ENCODE peak calls at places on chromosomes 7 and 10, in seven cellular contexts. J is uterus, Y is astrocyte, L is cardiac muscle cell, W is prostate gland, U is adrenal gland, A is A549. H is an unnamed sample.

GRCh38 chr7:82789883-82790609 is 346.5 kb upstream of the CACNA2D1 start:
- DNase-seq in J (no peak), L (peak), Y (peak), U (no peak), A (no peak), W (no peak), H (no peak)

GRCh38 chr7:27277628-27278027 is 35.0 kb downstream of the EVX1 start:
- DNase-seq in J (peak), A (peak), Y (no peak), W (no peak), L (peak), U (peak), H (no peak)

GRCh38 chr7:107162466-107162865 is 6.3 kb upstream of the HBP1 start:
- DNase-seq in Y (no peak), U (no peak), A (no peak), J (no peak), L (no peak), W (no peak), H (no peak)

GRCh38 chr10:100997364-100998182 is 2.0 kb upstream of the LZTS2 start:
- DNase-seq in A (peak), Y (peak), U (peak), L (peak), J (peak), W (peak), H (peak)

GRCh38 chr10:125344573-125345121 is 184.3 kb upstream of the CTBP2 start:
- DNase-seq in A (no peak), Y (no peak), U (no peak), L (no peak), W (no peak), J (no peak), H (no peak)

GRCh38 chr10:23088609-23089008 is 6.8 kb upstream of the MSRB2 start:
- DNase-seq in Y (no peak), A (no peak), U (no peak), J (no peak), W (no peak), L (no peak), H (no peak)

GRCh38 chr10:99328579-99329237 is 448 bp upstream of the CNNM1 start:
- DNase-seq in A (peak), J (peak), U (peak), L (no peak), Y (no peak), W (no peak), H (no peak)

GRCh38 chr7:116801092-116801710 is 61.2 kb upstream of the CAPZA2 start:
- DNase-seq in Y (peak), L (peak), A (peak), W (no peak), U (no peak), J (no peak), H (no peak)

GRCh38 chr10:97714401-97715258 is 1.1 kb downstream of the MARVELD1 start:
- DNase-seq in U (peak), Y (peak), A (peak), J (peak), W (peak), L (peak), H (peak)

GRCh38 chr7:12067156-12067831 is 143.8 kb upstream of the TMEM106B start:
- DNase-seq in L (peak), J (peak), A (peak), U (peak), Y (peak), W (peak), H (peak)

GRCh38 chr10:60312818-60313588 is 76.7 kb downstream of the ANK3 start:
- DNase-seq in L (no peak), U (no peak), J (no peak), A (no peak), Y (peak), W (no peak), H (no peak)

GRCh38 chr10:1526427-1527055 is 210.8 kb downstream of the ADARB2 start:
- DNase-seq in L (no peak), Y (no peak), J (no peak), U (no peak), A (no peak), W (no peak), H (no peak)

GRCh38 chr10:89773081-89773480 is 71.7 kb downstream of the KIF20B start:
- DNase-seq in A (no peak), Y (no peak), J (no peak), L (no peak), W (no peak), U (no peak), H (no peak)

GRCh38 chr7:115099906-115100305 is 178.0 kb downstream of the MDFIC start:
- DNase-seq in J (no peak), W (no peak), Y (peak), L (peak), A (peak), U (no peak), H (no peak)

GRCh38 chr10:126734015-126734414 is 63.5 kb upstream of the C10orf90 start:
- DNase-seq in A (no peak), Y (peak), W (no peak), U (no peak), L (peak), J (no peak), H (no peak)

GRCh38 chr7:42702647-42703046 is 209.2 kb downstream of the C7orf25 start:
- DNase-seq in Y (no peak), L (no peak), A (no peak), J (no peak), U (no peak), W (no peak), H (no peak)

GRCh38 chr7:74022507-74022906 is 5.5 kb upstream of the ELN start:
- DNase-seq in A (no peak), L (no peak), W (no peak), U (no peak), J (no peak), Y (no peak), H (no peak)

GRCh38 chr10:122298206-122298597 is 27.1 kb downstream of the BTBD16 start:
- DNase-seq in U (no peak), A (no peak), Y (no peak), J (no peak), L (no peak), W (no peak), H (no peak)

GRCh38 chr7:17109017-17109416 is 189.4 kb upstream of the AHR start:
- DNase-seq in J (no peak), Y (peak), L (peak), W (no peak), U (no peak), A (no peak), H (no peak)

GRCh38 chr7:44077681-44078091 is 4.6 kb downstream of the POLM start:
- DNase-seq in A (no peak), Y (no peak), W (no peak), J (no peak), L (no peak), U (no peak), H (no peak)

GRCh38 chr10:97584060-97584797 is at the start of gene HOGA1:
- DNase-seq in Y (peak), A (peak), L (peak), J (peak), U (peak), W (peak), H (no peak)

GRCh38 chr7:69599211-69599878 is 1.1 kb downstream of the AUTS2 start:
- DNase-seq in W (no peak), A (peak), J (peak), Y (peak), L (no peak), U (no peak), H (peak)

GRCh38 chr10:19788075-19788686 is 28.1 kb upstream of the PLXDC2 start:
- DNase-seq in J (no peak), W (peak), L (peak), A (peak), Y (peak), U (peak), H (no peak)

GRCh38 chr10:77230194-77230593 is 407.4 kb downstream of the KCNMA1 start:
- DNase-seq in W (no peak), L (peak), Y (peak), A (peak), U (no peak), J (no peak), H (no peak)

GRCh38 chr7:68185641-68186040 is 1189.0 kb downstream of the TYW1 start:
- DNase-seq in U (no peak), L (peak), Y (no peak), J (no peak), A (no peak), W (no peak), H (no peak)

GRCh38 chr10:72133517-72133916 is 45.2 kb upstream of the SPOCK2 start:
- DNase-seq in Y (peak), J (no peak), A (no peak), W (no peak), U (no peak), L (peak), H (no peak)

GRCh38 chr10:123930340-123931001 is 38.9 kb upstream of the CPXM2 start:
- DNase-seq in W (no peak), J (peak), Y (peak), A (no peak), L (peak), U (peak), H (no peak)

GRCh38 chr10:80382989-80383388 is 25.4 kb upstream of the PRXL2A start:
- DNase-seq in Y (no peak), J (peak), U (peak), L (peak), W (peak), A (peak), H (no peak)
- TF ChIP-seq CTCF in Y (peak), J (peak), U (peak), L (peak), W (peak), A (peak), H (peak)

GRCh38 chr7:128378637-128379036 is 17.1 kb upstream of the PRRT4 start:
- DNase-seq in A (no peak), J (no peak), L (no peak), U (no peak), Y (no peak), W (no peak), H (no peak)

GRCh38 chr7:128379900-128380806 is 18.7 kb upstream of the PRRT4 start:
- DNase-seq in A (no peak), W (no peak), U (no peak), L (no peak), J (no peak), Y (no peak), H (no peak)

GRCh38 chr7:128383781-128384180 is 22.3 kb upstream of the PRRT4 start:
- DNase-seq in L (no peak), Y (no peak), A (no peak), W (no peak), U (no peak), J (no peak), H (no peak)

GRCh38 chr7:128380807-128381130 is 19.3 kb upstream of the PRRT4 start:
- DNase-seq in U (no peak), A (no peak), Y (no peak), W (no peak), L (no peak), J (no peak), H (no peak)

DNA sequence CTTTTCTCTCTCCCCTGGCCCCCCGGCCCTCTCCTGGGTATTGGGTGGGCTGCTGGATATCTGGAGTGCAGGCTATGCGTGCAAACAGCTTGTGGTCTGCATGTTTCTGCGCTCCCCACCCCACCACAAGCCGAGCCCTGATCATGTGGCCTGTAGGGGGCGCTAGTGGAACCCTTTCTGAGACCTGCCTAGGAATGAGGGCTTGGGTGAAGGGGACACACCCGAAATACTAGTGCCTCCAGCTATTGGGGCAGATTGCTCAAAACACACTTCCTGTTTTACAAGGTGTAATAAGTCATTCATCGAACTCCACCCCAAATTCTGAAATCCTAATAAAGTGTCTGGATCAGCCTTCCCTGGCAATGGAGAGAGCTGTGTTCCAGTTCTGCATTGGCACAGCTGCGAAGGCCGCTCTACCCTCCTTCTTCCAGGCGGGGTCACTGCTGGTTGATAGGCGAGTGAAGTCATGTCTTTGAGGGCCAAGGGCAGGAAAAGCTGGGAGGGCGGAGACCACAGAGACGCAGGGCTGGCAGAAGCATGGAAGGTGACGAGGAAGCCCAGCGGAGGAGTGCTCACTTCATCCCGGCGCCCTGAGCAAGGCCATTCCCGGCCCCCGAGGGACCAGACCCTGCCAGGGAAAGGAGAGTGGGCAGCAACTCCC is 19.8 kb upstream of the PRRT4 start:
- DNase-seq in J (no peak), U (peak), W (no peak), Y (no peak), A (no peak), L (no peak), H (no peak)
- TF ChIP-seq CTCF in J (peak), U (no peak), W (no peak), Y (peak), A (peak), L (peak), H (peak)

GRCh38 chr7:50229964-50230363 is 74.6 kb upstream of the IKZF1 start:
- DNase-seq in J (no peak), U (no peak), L (peak), W (no peak), A (peak), Y (no peak), H (no peak)
- TF ChIP-seq CTCF in J (no peak), U (peak), L (peak), W (no peak), A (peak), Y (no peak), H (peak)

DNA sequence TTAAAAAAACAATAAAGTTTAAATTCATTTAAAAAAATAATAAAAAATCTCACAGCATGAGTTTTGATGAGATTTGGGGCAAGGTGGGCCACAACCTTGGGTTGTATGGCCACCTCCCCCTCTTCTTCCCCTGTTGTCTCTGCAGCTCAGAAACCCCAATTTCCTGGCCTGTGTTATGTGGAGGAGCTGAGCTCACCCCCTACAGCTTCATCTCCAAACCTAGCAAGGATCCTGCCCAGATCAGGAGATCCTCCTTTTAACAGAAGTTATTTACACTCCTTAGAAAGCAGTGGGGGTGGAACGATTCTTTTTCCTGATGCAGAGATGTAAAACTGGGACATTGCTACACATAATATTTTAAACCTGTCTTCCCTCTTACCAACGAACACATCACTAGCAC is 6.9 kb upstream of the SH2D4B start:
- DNase-seq in W (no peak), J (no peak), Y (no peak), U (no peak), L (no peak), A (no peak), H (no peak)
- TF ChIP-seq CTCF in W (no peak), J (no peak), Y (no peak), U (no peak), L (no peak), A (no peak), H (no peak)

GRCh38 chr7:22954251-22954650 is 59.7 kb downstream of the HYCC1 start:
- DNase-seq in J (no peak), U (no peak), W (no peak), A (no peak), L (no peak), Y (no peak), H (no peak)

GRCh38 chr7:22948770-22949169 is 65.2 kb downstream of the HYCC1 start:
- DNase-seq in L (no peak), U (no peak), W (no peak), A (no peak), Y (no peak), J (no peak), H (no peak)

GRCh38 chr7:22945584-22945983 is 68.3 kb downstream of the HYCC1 start:
- DNase-seq in W (no peak), J (no peak), L (peak), U (no peak), Y (peak), A (no peak), H (no peak)

GRCh38 chr7:22952306-22953011 is 61.5 kb downstream of the HYCC1 start:
- DNase-seq in W (no peak), U (no peak), Y (no peak), L (no peak), A (no peak), J (no peak), H (no peak)

DNA sequence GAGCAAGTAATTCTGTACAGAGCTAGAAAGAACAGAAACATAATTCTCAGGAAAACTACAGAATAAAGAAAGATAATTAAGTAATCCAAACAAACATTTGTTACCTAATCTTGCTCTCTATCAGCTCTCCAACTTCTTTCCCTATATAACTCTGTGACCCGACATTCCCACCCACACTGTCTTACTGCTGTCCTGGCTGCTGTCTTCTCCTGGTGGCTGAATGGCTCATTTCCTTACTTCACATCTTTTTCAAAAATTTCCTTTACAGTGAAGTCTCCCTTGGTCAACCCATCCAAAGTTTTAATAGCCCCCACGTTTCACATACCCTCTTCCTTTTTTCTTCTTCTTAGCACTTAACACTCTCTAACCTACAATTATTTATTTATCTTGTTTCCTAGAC is 64.0 kb downstream of the HYCC1 start:
- DNase-seq in Y (peak), U (no peak), A (no peak), L (peak), W (no peak), J (no peak), H (no peak)
- TF ChIP-seq CTCF in Y (no peak), U (no peak), A (no peak), L (peak), W (no peak), J (no peak), H (no peak)